ENCODE peak calls at places on chromosome 22, in ten cellular contexts. S, X, J, T, I, K, L, W, A and Z are unnamed samples.

GRCh38 chr22:36136988-36137387 is 23.6 kb downstream of the APOL3 start:
- DNase-seq in W (no peak), T (no peak), S (no peak), J (no peak), X (peak; percentile 54), K (no peak), I (no peak), L (no peak), A (no peak), Z (no peak)

GRCh38 chr22:20403779-20404140 is 9.8 kb downstream of the ZNF74 start:
- DNase-seq in X (no peak), L (no peak), K (no peak), A (no peak), T (no peak), J (peak; percentile 64), I (no peak), W (no peak), S (no peak), Z (no peak)

GRCh38 chr22:31588970-31589675 is 72.9 kb downstream of the PISD start:
- DNase-seq in A (no peak), K (no peak), L (no peak), J (no peak), T (no peak), S (no peak), W (no peak), X (no peak), I (no peak), Z (no peak)

GRCh38 chr22:30234786-30235470 is 11.6 kb downstream of the LIF start:
- DNase-seq in W (no peak), S (peak; percentile 97), J (no peak), X (no peak), A (no peak), I (no peak), K (peak; percentile 47), T (no peak), L (peak; percentile 73), Z (peak; percentile 99)

GRCh38 chr22:39360674-39361413 is 11.1 kb downstream of the SYNGR1 start:
- DNase-seq in S (no peak), A (no peak), X (no peak), W (no peak), L (peak; percentile 42), J (no peak), I (no peak), T (no peak), K (no peak), Z (no peak)

GRCh38 chr22:20957691-20958440 is 9.2 kb upstream of the AIFM3 start:
- DNase-seq in I (peak; percentile 75), A (no peak), T (peak; percentile 61), W (no peak), J (no peak), L (peak; percentile 46), X (no peak), K (no peak), S (peak; percentile 8), Z (no peak)

GRCh38 chr22:43042101-43042780 is 27.3 kb upstream of the PACSIN2 start:
- DNase-seq in J (no peak), T (no peak), I (no peak), W (no peak), S (peak; percentile 37), K (no peak), X (no peak), L (peak; percentile 66), A (no peak), Z (no peak)

GRCh38 chr22:30250713-30251267 is 4.2 kb upstream of the LIF start:
- DNase-seq in X (peak; percentile 85), T (peak; percentile 54), L (peak; percentile 57), J (no peak), A (no peak), I (no peak), K (no peak), S (peak; percentile 86), W (no peak), Z (peak; percentile 66)

GRCh38 chr22:19848298-19849224 is 6.1 kb downstream of the GNB1L start:
- DNase-seq in L (peak; percentile 66), T (peak; percentile 21), J (no peak), A (no peak), W (peak; percentile 61), X (peak; percentile 44), K (no peak), S (peak; percentile 14), I (no peak), Z (no peak)

GRCh38 chr22:38201718-38202436 is at the start of gene MAFF:
- DNase-seq in X (peak; percentile 99), J (peak; percentile 99), S (peak; percentile 95), T (peak; percentile 64), A (peak; percentile 93), K (peak; percentile 93), W (peak; percentile 98), L (peak; percentile 98), I (peak; percentile 98), Z (peak; percentile 88)

GRCh38 chr22:22085702-22086500 is 103.3 kb upstream of the TOP3B start:
- DNase-seq in L (no peak), X (peak; percentile 64), J (no peak), W (no peak), A (peak; percentile 19), T (no peak), K (no peak), S (peak; percentile 18), I (no peak), Z (no peak)

GRCh38 chr22:49481651-49482399 is 345.8 kb downstream of the BRD1 start:
- DNase-seq in K (no peak), S (no peak), J (no peak), L (no peak), I (no peak), A (no peak), X (no peak), W (no peak), T (no peak), Z (no peak)

GRCh38 chr22:44971651-44972362 is 38.0 kb downstream of the PHF21B start:
- DNase-seq in A (no peak), I (no peak), K (no peak), W (no peak), L (no peak), S (no peak), T (no peak), J (no peak), X (no peak), Z (no peak)

GRCh38 chr22:29312218-29313125 is 3.0 kb downstream of the RASL10A start:
- DNase-seq in L (no peak), K (no peak), S (no peak), J (peak; percentile 80), T (no peak), I (no peak), W (no peak), A (no peak), X (no peak), Z (no peak)

GRCh38 chr22:38317995-38318715 is 922 bp upstream of the CSNK1E start:
- DNase-seq in I (peak; percentile 81), T (peak; percentile 94), S (peak; percentile 96), W (peak; percentile 69), A (peak; percentile 85), X (peak; percentile 96), J (peak; percentile 90), L (peak; percentile 53), K (peak; percentile 52), Z (peak; percentile 78)

GRCh38 chr22:50696799-50697561 is 24.4 kb downstream of the SHANK3 start:
- DNase-seq in K (no peak), L (peak; percentile 45), I (no peak), J (peak; percentile 76), X (no peak), S (no peak), W (no peak), A (no peak), T (peak; percentile 31), Z (no peak)
- H3K4me3 ChIP-seq in K (peak overlapping the region; percentile 62), L (no peak overlapping the region), I (no peak overlapping the region), J (peak overlapping the region; percentile 8), X (peak overlapping the region; percentile 54), S (no peak overlapping the region), W (peak overlapping the region; percentile 46), A (no peak overlapping the region), T (peak overlapping the region; percentile 66), Z (peak overlapping the region; percentile 29)

GRCh38 chr22:16915711-16916110 is 90.5 kb upstream of the XKR3 start:
- DNase-seq in K (no peak), L (no peak), X (peak; percentile 20), W (no peak), S (no peak), J (no peak), T (no peak), I (no peak), A (peak; percentile 19), Z (no peak)
- H3K4me3 ChIP-seq in K (no peak overlapping the region), L (no peak overlapping the region), X (no peak overlapping the region), W (no peak overlapping the region), S (no peak overlapping the region), J (no peak overlapping the region), T (no peak overlapping the region), I (no peak overlapping the region), A (no peak overlapping the region), Z (no peak overlapping the region)

GRCh38 chr22:33874206-33874605 is 46.1 kb downstream of the LARGE1 start:
- DNase-seq in J (no peak), I (no peak), A (no peak), S (no peak), K (no peak), X (no peak), T (no peak), L (no peak), W (no peak), Z (no peak)

GRCh38 chr22:33873666-33874065 is 46.6 kb downstream of the LARGE1 start:
- DNase-seq in A (peak; percentile 34), W (no peak), X (no peak), L (no peak), T (no peak), S (no peak), K (no peak), I (no peak), J (no peak), Z (no peak)

GRCh38 chr22:33871935-33872334 is 48.3 kb downstream of the LARGE1 start:
- DNase-seq in A (peak; percentile 80), L (no peak), I (no peak), K (no peak), J (peak; percentile 83), X (no peak), T (no peak), W (no peak), S (no peak), Z (no peak)

GRCh38 chr22:33873186-33873585 is 47.1 kb downstream of the LARGE1 start:
- DNase-seq in T (no peak), S (no peak), A (no peak), K (no peak), W (no peak), L (no peak), X (no peak), J (no peak), I (no peak), Z (no peak)

DNA sequence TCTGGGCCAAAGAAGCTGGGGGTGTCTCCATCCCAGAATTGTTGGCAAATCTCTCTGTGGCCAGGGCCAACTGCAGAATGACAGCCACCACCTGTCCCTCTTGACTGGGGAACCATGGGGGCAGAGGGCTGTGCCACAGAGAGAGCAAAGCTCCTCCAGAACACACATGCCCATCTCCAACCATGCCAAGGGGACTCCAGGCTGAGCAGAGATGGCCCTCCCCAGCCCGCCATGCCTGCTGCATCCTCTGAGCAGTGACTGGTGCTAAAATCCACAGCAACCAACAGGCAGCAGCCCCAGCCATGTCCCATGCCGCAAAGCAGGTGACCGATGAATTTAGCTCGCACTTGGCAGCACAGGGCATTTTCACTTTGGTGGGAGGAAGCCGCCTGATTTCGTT is 45.0 kb downstream of the LARGE1 start:
- DNase-seq in X (no peak), L (no peak), S (no peak), T (no peak), K (no peak), I (no peak), W (no peak), A (no peak), J (no peak), Z (no peak)
- H3K4me3 ChIP-seq in X (no peak overlapping the region), L (no peak overlapping the region), S (no peak overlapping the region), T (no peak overlapping the region), K (no peak overlapping the region), I (no peak overlapping the region), W (no peak overlapping the region), A (no peak overlapping the region), J (no peak overlapping the region), Z (no peak overlapping the region)

GRCh38 chr22:46764140-46764680 is 1.8 kb downstream of the TBC1D22A start:
- DNase-seq in W (no peak), X (no peak), I (no peak), S (no peak), J (no peak), L (no peak), T (no peak), K (no peak), A (no peak), Z (no peak)
- H3K4me3 ChIP-seq in W (no peak overlapping the region), X (no peak overlapping the region), I (no peak overlapping the region), S (no peak overlapping the region), J (no peak overlapping the region), L (no peak overlapping the region), T (no peak overlapping the region), K (no peak overlapping the region), A (peak overlapping the region; percentile 86), Z (no peak overlapping the region)